ENCODE peak calls at places on chromosomes 4 and X, in four cellular contexts. W, X, P and T are unnamed samples.

GRCh38 chr4:6047130-6047673 is 29.0 kb upstream of the C4orf50 start:
- DNase-seq in W (no peak), X (no peak), P (peak), T (no peak)

GRCh38 chr4:18593297-18594002 is 571.9 kb upstream of the LCORL start:
- DNase-seq in W (peak), X (peak), P (peak), T (peak)

GRCh38 chr4:110678517-110678916 is 55.6 kb upstream of the PITX2 start:
- DNase-seq in W (no peak), X (no peak), P (no peak), T (no peak)

GRCh38 chrX:40644821-40645358 is 2.5 kb downstream of the CXorf38 start:
- DNase-seq in W (peak), X (no peak), P (no peak), T (no peak)

GRCh38 chr4:101678180-101678579 is 112.3 kb upstream of the BANK1 start:
- DNase-seq in W (no peak), X (no peak), P (no peak), T (no peak)

GRCh38 chr4:39950861-39951481 is 26.7 kb downstream of the PDS5A start:
- DNase-seq in W (no peak), X (no peak), P (no peak), T (no peak)

GRCh38 chr4:72457158-72457557 is 111.9 kb downstream of the ADAMTS3 start:
- DNase-seq in W (no peak), X (no peak), P (no peak), T (no peak)

GRCh38 chr4:967113-968104 is 6.0 kb downstream of the DGKQ start:
- DNase-seq in W (no peak), X (no peak), P (no peak), T (no peak)

GRCh38 chr4:130053723-130054122 is 957.8 kb downstream of the C4orf33 start:
- DNase-seq in W (no peak), X (no peak), P (no peak), T (no peak)

GRCh38 chr4:156976147-156976546 is 4.5 kb upstream of the PDGFC start:
- DNase-seq in W (no peak), X (no peak), P (no peak), T (no peak)

GRCh38 chr4:185500035-185500434 is 28.5 kb upstream of the CCDC110 start:
- DNase-seq in W (no peak), X (no peak), P (no peak), T (no peak)

GRCh38 chrX:30027636-30028035 is 187.7 kb upstream of the MAGEB2 start:
- DNase-seq in W (no peak), X (no peak), P (no peak), T (peak)

GRCh38 chr4:34289489-34289888 is 1954.8 kb downstream of the ARAP2 start:
- DNase-seq in W (no peak), X (no peak), P (no peak), T (no peak)

GRCh38 chr4:132955146-132955545 is 193.9 kb upstream of the PCDH10 start:
- DNase-seq in W (no peak), X (no peak), P (no peak), T (no peak)

GRCh38 chr4:76108467-76109181 is 34.1 kb downstream of the ART3 start:
- DNase-seq in W (no peak), X (no peak), P (no peak), T (no peak)

GRCh38 chr4:151940290-151940689 is 179.5 kb upstream of the GATB start:
- DNase-seq in W (no peak), X (no peak), P (no peak), T (no peak)

GRCh38 chr4:94934864-94935263 is 177.1 kb downstream of the BMPR1B start:
- DNase-seq in W (no peak), X (no peak), P (no peak), T (no peak)

GRCh38 chrX:109600114-109600710 is 24.8 kb downstream of the KCNE5 start:
- DNase-seq in W (no peak), X (no peak), P (peak), T (no peak)

GRCh38 chr4:153649572-153649991 is 34.5 kb upstream of the TLR2 start:
- DNase-seq in W (no peak), X (no peak), P (no peak), T (no peak)

GRCh38 chrX:71532078-71532752 is 689 bp upstream of the OGT start:
- DNase-seq in W (no peak), X (no peak), P (no peak), T (peak)

DNA sequence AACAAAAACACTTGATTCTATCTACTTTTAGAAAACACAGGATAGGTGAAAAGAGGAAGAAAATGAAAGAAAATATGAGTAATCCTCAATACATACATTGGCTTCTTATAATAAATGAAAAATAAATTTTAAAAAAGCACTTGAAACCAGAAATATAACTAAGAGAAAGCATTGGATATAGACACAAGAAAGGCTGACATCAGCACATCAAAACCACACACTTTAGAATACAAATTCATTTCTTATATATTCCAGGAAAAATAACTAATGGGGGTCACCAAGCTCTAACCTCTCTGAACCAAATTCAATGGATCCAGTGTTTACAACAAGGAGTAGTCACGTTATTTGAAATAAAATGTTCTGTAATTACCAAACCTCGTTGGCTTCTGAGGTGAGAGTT is 133.5 kb downstream of the REELD1 start:
- DNase-seq in W (no peak), X (no peak), P (no peak), T (no peak)
- TF ChIP-seq JUND in W (no peak), X (no peak), P (no peak), T (no peak)

GRCh38 chr4:54548098-54548620 is 109.6 kb upstream of the KIT start:
- DNase-seq in W (no peak), X (no peak), P (no peak), T (no peak)
- TF ChIP-seq JUND in W (no peak), X (no peak), P (no peak), T (no peak)

GRCh38 chr4:79364048-79364447 is 38.2 kb upstream of the NAA11 start:
- DNase-seq in W (no peak), X (no peak), P (no peak), T (no peak)
- TF ChIP-seq JUND in W (no peak), X (no peak), P (no peak), T (no peak)

GRCh38 chr4:180363817-180364216 is 1879.4 kb upstream of the TENM3 start:
- DNase-seq in W (no peak), X (no peak), P (no peak), T (no peak)
- TF ChIP-seq JUND in W (no peak), X (no peak), P (no peak), T (no peak)

GRCh38 chr4:180105362-180105761 is 2137.8 kb upstream of the TENM3 start:
- DNase-seq in W (no peak), X (no peak), P (no peak), T (no peak)
- TF ChIP-seq JUND in W (no peak), X (no peak), P (no peak), T (no peak)

DNA sequence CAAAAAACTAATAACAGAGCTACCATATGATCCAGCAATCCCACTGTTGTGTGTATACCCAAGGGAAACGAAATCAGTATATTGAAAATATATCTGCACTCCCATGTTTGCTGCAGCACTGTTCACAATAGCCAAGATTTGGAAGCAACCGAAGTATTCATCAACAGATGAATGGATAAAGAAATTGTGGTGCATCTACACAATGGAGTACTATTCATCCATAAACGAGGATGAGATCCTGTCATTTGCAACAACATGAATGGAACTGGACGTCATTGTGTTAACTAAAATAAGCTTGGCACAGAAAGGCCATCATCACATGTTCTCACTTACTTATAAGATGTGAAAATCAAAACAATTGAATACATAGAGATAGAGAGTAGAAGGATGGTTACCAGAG is 402.1 kb downstream of the KCTD8 start:
- DNase-seq in W (no peak), X (no peak), P (no peak), T (no peak)
- TF ChIP-seq JUND in W (no peak), X (no peak), P (no peak), T (no peak)